ENCODE peak calls at places on chromosomes 11 and 22, in five cellular contexts. G, S, O, J and X are unnamed samples.

GRCh38 chr11:83694191-83694905 is 408.2 kb upstream of the CCDC90B start:
- DNase-seq in J (no peak), S (no peak), O (no peak), G (no peak), X (no peak)

GRCh38 chr11:69360606-69361005 is 66.7 kb downstream of the MYEOV start:
- DNase-seq in G (no peak), S (no peak), J (no peak), O (no peak), X (no peak)

GRCh38 chr11:78526497-78527146 is 48.0 kb downstream of the NARS2 start:
- DNase-seq in J (no peak), G (no peak), S (no peak), O (no peak), X (no peak)

GRCh38 chr22:44403166-44403565 is 90.4 kb upstream of the SHISAL1 start:
- DNase-seq in O (no peak), S (no peak), G (no peak), J (no peak), X (no peak)

GRCh38 chr11:19962053-19962794 is 198.1 kb downstream of the DBX1 start:
- DNase-seq in J (no peak), G (no peak), S (no peak), O (no peak), X (no peak)

GRCh38 chr11:87187930-87188329 is 150.2 kb downstream of the TMEM135 start:
- DNase-seq in G (no peak), O (no peak), S (no peak), J (no peak), X (no peak)

GRCh38 chr22:37206118-37206840 is 6.0 kb downstream of the SSTR3 start:
- DNase-seq in O (no peak), G (no peak), J (no peak), S (no peak), X (no peak)

GRCh38 chr11:94740975-94741707 is 27.0 kb upstream of the AMOTL1 start:
- DNase-seq in S (peak; percentile 62), G (no peak), O (no peak), J (peak; percentile 63), X (no peak)

GRCh38 chr11:124724854-124725718 is 14.7 kb upstream of the NRGN start:
- DNase-seq in G (peak; percentile 52), J (no peak), S (no peak), O (no peak), X (no peak)

GRCh38 chr11:64269380-64270234 is 14.9 kb downstream of the BAD start:
- DNase-seq in G (peak; percentile 99), O (peak; percentile 100), J (peak; percentile 100), S (peak; percentile 100), X (peak; percentile 99)

DNA sequence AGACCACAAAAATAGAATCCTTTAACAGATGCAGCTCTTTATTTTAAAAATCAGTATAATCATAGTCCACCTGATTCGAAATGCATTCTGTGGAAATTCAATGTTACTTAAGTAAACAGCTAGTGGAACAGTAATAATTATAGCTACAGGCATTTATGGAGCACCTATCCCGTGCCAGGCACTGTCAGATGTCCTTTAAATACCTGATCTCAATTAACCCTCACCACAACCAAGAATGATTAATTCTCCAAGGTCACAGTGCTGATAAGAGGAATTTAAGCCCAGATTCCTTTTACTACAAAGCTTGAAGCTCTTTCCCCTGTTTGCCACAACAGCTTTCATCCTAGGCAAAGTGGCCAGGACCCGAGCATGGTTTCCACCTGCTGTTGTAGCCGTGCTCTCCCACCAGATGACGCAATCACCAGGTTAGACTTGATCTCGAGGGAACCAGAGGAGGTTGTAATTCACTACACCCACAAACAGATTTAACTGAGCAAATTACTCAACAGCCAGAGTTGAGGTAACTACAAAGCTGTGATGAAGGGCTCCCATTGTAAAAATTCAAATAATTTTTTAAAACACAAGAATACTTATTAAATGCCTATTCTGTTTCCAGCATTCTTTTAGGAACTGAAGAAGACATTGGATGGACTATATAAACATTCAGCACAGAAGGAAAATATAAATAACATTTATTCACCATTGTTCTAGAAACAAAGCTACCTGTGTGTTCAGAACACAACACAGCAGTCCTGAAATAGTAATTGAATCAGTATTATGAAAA is 10.3 kb downstream of the PRDM10 start:
- DNase-seq in S (peak; percentile 8), O (no peak), J (peak; percentile 31), G (no peak), X (no peak)
- TF ChIP-seq CTCF in S (no peak), O (no peak), J (no peak), G (peak; percentile 16), X (no peak)

GRCh38 chr11:22173532-22173931 is 19.4 kb upstream of the ANO5 start:
- DNase-seq in S (no peak), O (no peak), J (no peak), G (no peak), X (no peak)

GRCh38 chr11:22165087-22165486 is 27.8 kb upstream of the ANO5 start:
- DNase-seq in O (no peak), J (no peak), G (no peak), S (no peak), X (no peak)

GRCh38 chr11:22165799-22166548 is 26.9 kb upstream of the ANO5 start:
- DNase-seq in J (no peak), S (no peak), O (no peak), G (no peak), X (no peak)

DNA sequence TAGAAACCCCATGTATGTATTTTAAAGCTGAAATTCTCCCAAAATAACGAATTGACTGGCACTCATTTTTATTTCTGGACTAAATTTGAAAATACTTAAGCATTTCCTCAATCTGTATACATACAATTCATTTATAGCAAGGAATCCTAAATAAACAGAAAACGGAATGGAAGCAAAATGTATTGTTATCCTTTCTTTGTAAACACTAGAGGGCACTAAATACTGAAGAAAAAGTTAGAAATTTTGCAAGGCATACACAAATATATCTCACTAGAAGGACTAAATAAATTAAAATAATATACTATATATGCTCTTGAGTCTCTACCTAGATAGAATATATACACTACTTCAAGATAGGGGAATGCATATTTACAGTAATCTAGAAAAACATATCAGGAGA is 23.1 kb upstream of the ANO5 start:
- DNase-seq in O (no peak), G (no peak), S (no peak), J (no peak), X (no peak)
- TF ChIP-seq CTCF in O (no peak), G (peak; percentile 25), S (no peak), J (no peak), X (no peak)

DNA sequence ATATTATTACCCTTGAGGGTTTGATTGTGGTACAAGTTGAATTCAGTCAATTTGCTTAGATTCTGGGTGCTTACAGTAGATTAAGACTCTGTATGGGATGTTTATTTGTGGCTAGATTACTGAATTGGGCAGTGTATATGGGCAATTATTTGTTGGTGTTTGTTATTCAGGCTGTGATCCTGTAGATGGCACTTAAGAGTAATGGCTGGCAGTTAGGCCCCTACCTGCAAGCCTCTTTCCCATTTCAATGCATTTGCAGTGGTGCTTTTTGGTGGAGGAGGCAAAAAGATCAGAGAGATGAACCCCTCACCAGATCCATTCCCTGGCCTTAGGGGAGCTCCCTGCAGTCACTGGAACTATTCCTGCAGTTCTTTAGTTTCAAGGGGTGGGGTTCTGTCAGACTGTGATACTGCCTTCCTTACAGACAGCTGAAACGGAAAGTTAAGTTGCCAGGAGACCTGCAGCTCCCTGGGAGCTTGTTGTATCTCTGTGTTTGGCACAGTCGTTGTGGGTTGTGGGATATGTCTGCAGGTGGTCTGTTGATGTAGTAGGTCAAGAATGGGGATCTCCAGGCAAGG is 199.5 kb downstream of the AASDHPPT start:
- DNase-seq in G (no peak), O (no peak), J (peak; percentile 35), S (peak; percentile 42), X (no peak)
- TF ChIP-seq CTCF in G (no peak), O (peak; percentile 37), J (peak; percentile 45), S (peak; percentile 34), X (no peak)

GRCh38 chr22:31150615-31151014 is 9.4 kb upstream of the RNF185 start:
- DNase-seq in J (no peak), S (no peak), G (no peak), O (no peak), X (no peak)
- TF ChIP-seq CTCF in J (peak; percentile 41), S (peak; percentile 45), G (no peak), O (peak; percentile 58), X (no peak)

DNA sequence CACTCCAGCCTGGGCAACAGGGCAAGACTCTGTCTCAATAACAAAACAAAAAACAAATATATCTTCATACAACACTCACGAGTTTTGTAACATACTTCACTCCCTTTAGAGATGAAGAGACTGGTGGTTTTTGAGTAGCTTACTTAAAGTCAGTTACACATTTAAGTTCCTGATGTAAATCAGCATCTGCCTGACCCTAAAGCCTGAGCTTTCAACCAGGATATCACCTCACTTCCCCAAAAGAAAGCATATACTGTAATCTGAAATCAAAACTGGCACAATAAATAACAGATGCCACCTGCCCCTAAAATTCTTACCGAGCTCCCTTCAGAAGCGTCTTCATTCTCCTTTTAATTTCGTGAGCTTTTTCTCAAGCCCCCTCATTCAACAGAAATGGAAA is 31.5 kb downstream of the LARGE1 start:
- DNase-seq in J (no peak), G (no peak), O (no peak), S (no peak), X (no peak)
- TF ChIP-seq CTCF in J (no peak), G (no peak), O (no peak), S (no peak), X (no peak)